ENCODE peak calls at places on chromosomes 12 and 14, in four cellular contexts. R, C, K and D are unnamed samples.

GRCh38 chr14:62722406-62722805 is 322.9 kb downstream of the KCNH5 start:
- DNase-seq in R (no peak), C (no peak), K (no peak), D (no peak)

GRCh38 chr12:64099430-64099829 is 122.7 kb downstream of the KICS2 start:
- DNase-seq in R (peak; percentile 99), C (no peak), K (no peak), D (peak; percentile 88)

GRCh38 chr12:15580431-15580830 is 208.8 kb downstream of the EPS8 start:
- DNase-seq in R (no peak), C (peak; percentile 35), K (no peak), D (no peak)

GRCh38 chr12:132508860-132509732 is 19.1 kb downstream of the FBRSL1 start:
- DNase-seq in R (no peak), C (no peak), K (no peak), D (no peak)

GRCh38 chr12:69331482-69331845 is 16.7 kb upstream of the LYZ start:
- DNase-seq in R (no peak), C (peak; percentile 14), K (no peak), D (no peak)

GRCh38 chr14:74548881-74549280 is 55.3 kb downstream of the ISCA2 start:
- DNase-seq in R (no peak), C (no peak), K (no peak), D (peak; percentile 80)

GRCh38 chr12:54136844-54137580 is 51.8 kb downstream of the SMUG1 start:
- DNase-seq in R (no peak), C (no peak), K (no peak), D (no peak)

GRCh38 chr12:12919666-12920435 is 28.5 kb downstream of the GPRC5A start:
- DNase-seq in R (no peak), C (no peak), K (no peak), D (no peak)

GRCh38 chr12:22105542-22105941 is 59.5 kb downstream of the CMAS start:
- DNase-seq in R (no peak), C (no peak), K (no peak), D (no peak)

GRCh38 chr14:99472937-99473336 is 7.7 kb downstream of the SETD3 start:
- DNase-seq in R (no peak), C (no peak), K (no peak), D (no peak)

GRCh38 chr12:116661341-116661740 is 76.5 kb downstream of the SPRING1 start:
- DNase-seq in R (no peak), C (no peak), K (no peak), D (no peak)

GRCh38 chr12:99442758-99443157 is 204.8 kb upstream of the GARIN6 start:
- DNase-seq in R (no peak), C (no peak), K (no peak), D (no peak)

GRCh38 chr12:68609955-68610434 is 704 bp upstream of the RAP1B start:
- DNase-seq in R (peak; percentile 66), C (no peak), K (no peak), D (no peak)

GRCh38 chr12:98544741-98545140 is 29.4 kb downstream of the TMPO start:
- DNase-seq in R (no peak), C (no peak), K (no peak), D (no peak)

GRCh38 chr14:100275214-100275613 is 31.0 kb downstream of the SLC25A29 start:
- DNase-seq in R (no peak), C (no peak), K (no peak), D (no peak)

GRCh38 chr14:31582286-31582691 is 21.1 kb downstream of the NUBPL start:
- DNase-seq in R (no peak), C (no peak), K (no peak), D (no peak)

GRCh38 chr12:51386361-51386760 is 4.8 kb downstream of the GALNT6 start:
- DNase-seq in R (no peak), C (no peak), K (no peak), D (no peak)

GRCh38 chr12:40745386-40745785 is 53.1 kb downstream of the CNTN1 start:
- DNase-seq in R (peak; percentile 24), C (no peak), K (no peak), D (no peak)

GRCh38 chr12:68746572-68747180 is 700 bp downstream of the SLC35E3 start:
- DNase-seq in R (peak; percentile 82), C (peak; percentile 70), K (no peak), D (peak; percentile 24)

GRCh38 chr12:6819069-6820030 is 2.3 kb upstream of the GPR162 start:
- DNase-seq in R (no peak), C (no peak), K (no peak), D (no peak)

GRCh38 chr12:63845726-63846125 is 1.2 kb downstream of the SRGAP1 start:
- DNase-seq in R (peak; percentile 53), C (peak; percentile 30), K (no peak), D (no peak)

GRCh38 chr14:75273272-75274044 is 5.2 kb upstream of the FOS start:
- DNase-seq in R (no peak), C (peak; percentile 26), K (no peak), D (no peak)

GRCh38 chr12:57521475-57522018 is 1.1 kb upstream of the MBD6 start:
- DNase-seq in R (peak; percentile 42), C (peak; percentile 58), K (no peak), D (no peak)

GRCh38 chr14:64637735-64638473 is 66.3 kb upstream of the PLEKHG3 start:
- DNase-seq in R (no peak), C (no peak), K (no peak), D (no peak)

GRCh38 chr14:89899917-89900680 is 54.4 kb downstream of the EFCAB11 start:
- DNase-seq in R (peak; percentile 21), C (no peak), K (no peak), D (no peak)

GRCh38 chr14:36070056-36071043 is 106.2 kb downstream of the PTCSC3 start:
- DNase-seq in R (peak; percentile 70), C (peak; percentile 54), K (no peak), D (no peak)

GRCh38 chr14:99632410-99633035 is 12.4 kb upstream of the HHIPL1 start:
- DNase-seq in R (no peak), C (no peak), K (no peak), D (no peak)